ENCODE peak calls at places on chromosomes 16 and 17, in eight cellular contexts. One of them, this sample, is unnamed.

GRCh38 chr16:88630433-88630832 is 7.9 kb upstream of the IL17C start:
- DNase-seq in iris pigment epithelial cell: no peak
- DNase-seq in NCI-H1105: no peak
- DNase-seq in stimulated activated CD8-positive, alpha-beta memory T cell treated with anti-CD3 and anti-CD28 coated beads, Interleukin-7, amount 100 ng/mL, for 1 hour: no peak
- DNase-seq in mucosa of gallbladder: no peak
- DNase-seq in upper lobe of right lung: no peak
- DNase-seq in esophagus squamous epithelium: no peak
- DNase-seq in fibroblast of mammary gland: no peak
- DNase-seq in this sample: no peak

GRCh38 chr17:18027280-18027679 is 11.7 kb downstream of the ATPAF2 start:
- DNase-seq in esophagus squamous epithelium: no peak
- DNase-seq in mucosa of gallbladder: no peak
- DNase-seq in upper lobe of right lung: no peak
- DNase-seq in fibroblast of mammary gland: peak; percentile 59
- DNase-seq in iris pigment epithelial cell: no peak
- DNase-seq in NCI-H1105: no peak
- DNase-seq in stimulated activated CD8-positive, alpha-beta memory T cell treated with anti-CD3 and anti-CD28 coated beads, Interleukin-7, amount 100 ng/mL, for 1 hour: no peak
- DNase-seq in this sample: no peak

GRCh38 chr17:47990962-47991731 is 20.2 kb downstream of the CDK5RAP3 start:
- DNase-seq in upper lobe of right lung: no peak
- DNase-seq in iris pigment epithelial cell: no peak
- DNase-seq in esophagus squamous epithelium: no peak
- DNase-seq in stimulated activated CD8-positive, alpha-beta memory T cell treated with anti-CD3 and anti-CD28 coated beads, Interleukin-7, amount 100 ng/mL, for 1 hour: no peak
- DNase-seq in mucosa of gallbladder: no peak
- DNase-seq in fibroblast of mammary gland: peak; percentile 36
- DNase-seq in NCI-H1105: no peak
- DNase-seq in this sample: no peak

GRCh38 chr16:67016143-67016542 is 12.8 kb upstream of the CBFB start:
- DNase-seq in stimulated activated CD8-positive, alpha-beta memory T cell treated with anti-CD3 and anti-CD28 coated beads, Interleukin-7, amount 100 ng/mL, for 1 hour: no peak
- DNase-seq in iris pigment epithelial cell: no peak
- DNase-seq in mucosa of gallbladder: no peak
- DNase-seq in esophagus squamous epithelium: no peak
- DNase-seq in NCI-H1105: no peak
- DNase-seq in fibroblast of mammary gland: no peak
- DNase-seq in upper lobe of right lung: peak; percentile 12
- DNase-seq in this sample: no peak

GRCh38 chr16:14579266-14579665 is 50.8 kb downstream of the PARN start:
- DNase-seq in esophagus squamous epithelium: no peak
- DNase-seq in mucosa of gallbladder: peak; percentile 14
- DNase-seq in NCI-H1105: no peak
- DNase-seq in stimulated activated CD8-positive, alpha-beta memory T cell treated with anti-CD3 and anti-CD28 coated beads, Interleukin-7, amount 100 ng/mL, for 1 hour: no peak
- DNase-seq in upper lobe of right lung: no peak
- DNase-seq in iris pigment epithelial cell: no peak
- DNase-seq in fibroblast of mammary gland: no peak
- DNase-seq in this sample: peak; percentile 39

GRCh38 chr17:1181769-1182137 is 2.0 kb upstream of the ABR start:
- DNase-seq in esophagus squamous epithelium: no peak
- DNase-seq in NCI-H1105: no peak
- DNase-seq in fibroblast of mammary gland: no peak
- DNase-seq in mucosa of gallbladder: no peak
- DNase-seq in iris pigment epithelial cell: peak; percentile 46
- DNase-seq in upper lobe of right lung: no peak
- DNase-seq in stimulated activated CD8-positive, alpha-beta memory T cell treated with anti-CD3 and anti-CD28 coated beads, Interleukin-7, amount 100 ng/mL, for 1 hour: no peak
- DNase-seq in this sample: peak; percentile 27

GRCh38 chr17:4032245-4032644 is 68.0 kb upstream of the ATP2A3 start:
- DNase-seq in iris pigment epithelial cell: no peak
- DNase-seq in stimulated activated CD8-positive, alpha-beta memory T cell treated with anti-CD3 and anti-CD28 coated beads, Interleukin-7, amount 100 ng/mL, for 1 hour: no peak
- DNase-seq in upper lobe of right lung: no peak
- DNase-seq in fibroblast of mammary gland: no peak
- DNase-seq in esophagus squamous epithelium: no peak
- DNase-seq in mucosa of gallbladder: no peak
- DNase-seq in NCI-H1105: no peak
- DNase-seq in this sample: no peak

GRCh38 chr17:79051306-79051705 is 23.3 kb upstream of the ENGASE start:
- DNase-seq in fibroblast of mammary gland: peak; percentile 34
- DNase-seq in upper lobe of right lung: no peak
- DNase-seq in esophagus squamous epithelium: no peak
- DNase-seq in NCI-H1105: no peak
- DNase-seq in stimulated activated CD8-positive, alpha-beta memory T cell treated with anti-CD3 and anti-CD28 coated beads, Interleukin-7, amount 100 ng/mL, for 1 hour: no peak
- DNase-seq in mucosa of gallbladder: no peak
- DNase-seq in iris pigment epithelial cell: no peak
- DNase-seq in this sample: no peak

This sample was measured in PC-3.